ENCODE peak calls at places on chromosomes 7 and 10, in nine cellular contexts. One of them, this sample, is unnamed.

GRCh38 chr7:87624628-87625027 is 3.6 kb upstream of the RUNDC3B start:
- DNase-seq in left lung: no peak
- DNase-seq in CD8-positive, alpha-beta T cell: no peak
- DNase-seq in brain microvascular endothelial cell: no peak
- DNase-seq in left ventricle myocardium inferior: no peak
- DNase-seq in kidney: no peak
- DNase-seq in esophagus squamous epithelium: no peak
- DNase-seq in CD8-positive, alpha-beta memory T cell: no peak
- DNase-seq in spleen: no peak
- DNase-seq in this sample: no peak

GRCh38 chr10:100934084-100934659 is 21.4 kb downstream of the SLF2 start:
- DNase-seq in left lung: no peak
- DNase-seq in CD8-positive, alpha-beta T cell: no peak
- DNase-seq in brain microvascular endothelial cell: no peak
- DNase-seq in left ventricle myocardium inferior: no peak
- DNase-seq in kidney: no peak
- DNase-seq in esophagus squamous epithelium: no peak
- DNase-seq in CD8-positive, alpha-beta memory T cell: no peak
- DNase-seq in spleen: no peak
- DNase-seq in this sample: no peak

GRCh38 chr7:108156897-108157605 is 26.9 kb upstream of the LAMB4 start:
- DNase-seq in left lung: no peak
- DNase-seq in CD8-positive, alpha-beta T cell: no peak
- DNase-seq in brain microvascular endothelial cell: no peak
- DNase-seq in left ventricle myocardium inferior: no peak
- DNase-seq in kidney: no peak
- DNase-seq in esophagus squamous epithelium: no peak
- DNase-seq in CD8-positive, alpha-beta memory T cell: no peak
- DNase-seq in spleen: no peak
- DNase-seq in this sample: no peak

GRCh38 chr7:107836237-107837144 is 33.5 kb upstream of the SLC26A3 start:
- DNase-seq in left lung: no peak
- DNase-seq in CD8-positive, alpha-beta T cell: no peak
- DNase-seq in brain microvascular endothelial cell: no peak
- DNase-seq in left ventricle myocardium inferior: no peak
- DNase-seq in kidney: no peak
- DNase-seq in esophagus squamous epithelium: no peak
- DNase-seq in CD8-positive, alpha-beta memory T cell: no peak
- DNase-seq in spleen: no peak
- DNase-seq in this sample: no peak

GRCh38 chr10:129321727-129322126 is 145.3 kb upstream of the MGMT start:
- DNase-seq in left lung: no peak
- DNase-seq in CD8-positive, alpha-beta T cell: no peak
- DNase-seq in brain microvascular endothelial cell: no peak
- DNase-seq in left ventricle myocardium inferior: no peak
- DNase-seq in kidney: no peak
- DNase-seq in esophagus squamous epithelium: no peak
- DNase-seq in CD8-positive, alpha-beta memory T cell: no peak
- DNase-seq in spleen: no peak
- DNase-seq in this sample: no peak

GRCh38 chr10:127801302-127801701 is 64.3 kb downstream of the FOXI2 start:
- DNase-seq in left lung: no peak
- DNase-seq in CD8-positive, alpha-beta T cell: no peak
- DNase-seq in brain microvascular endothelial cell: no peak
- DNase-seq in left ventricle myocardium inferior: no peak
- DNase-seq in kidney: no peak
- DNase-seq in esophagus squamous epithelium: no peak
- DNase-seq in CD8-positive, alpha-beta memory T cell: no peak
- DNase-seq in spleen: no peak
- DNase-seq in this sample: no peak

GRCh38 chr10:11647676-11648075 is 36.2 kb upstream of the USP6NL start:
- DNase-seq in left lung: no peak
- DNase-seq in CD8-positive, alpha-beta T cell: no peak
- DNase-seq in brain microvascular endothelial cell: no peak
- DNase-seq in left ventricle myocardium inferior: no peak
- DNase-seq in kidney: no peak
- DNase-seq in esophagus squamous epithelium: no peak
- DNase-seq in CD8-positive, alpha-beta memory T cell: no peak
- DNase-seq in spleen: no peak
- DNase-seq in this sample: no peak

GRCh38 chr7:151244156-151244870 is 4.2 kb downstream of the SMARCD3 start:
- DNase-seq in left lung: no peak
- DNase-seq in CD8-positive, alpha-beta T cell: peak; percentile 67
- DNase-seq in brain microvascular endothelial cell: peak; percentile 52
- DNase-seq in left ventricle myocardium inferior: no peak
- DNase-seq in kidney: peak; percentile 60
- DNase-seq in esophagus squamous epithelium: no peak
- DNase-seq in CD8-positive, alpha-beta memory T cell: peak; percentile 53
- DNase-seq in spleen: peak; percentile 72
- DNase-seq in this sample: peak; percentile 31

GRCh38 chr7:76506081-76506440 is 4.3 kb upstream of the UPK3B start:
- DNase-seq in left lung: peak; percentile 43
- DNase-seq in CD8-positive, alpha-beta T cell: no peak
- DNase-seq in brain microvascular endothelial cell: no peak
- DNase-seq in left ventricle myocardium inferior: no peak
- DNase-seq in kidney: peak; percentile 16
- DNase-seq in esophagus squamous epithelium: no peak
- DNase-seq in CD8-positive, alpha-beta memory T cell: no peak
- DNase-seq in spleen: no peak
- DNase-seq in this sample: no peak

GRCh38 chr7:101819913-101820522 is 2.6 kb downstream of the CUX1 start:
- DNase-seq in left lung: no peak
- DNase-seq in CD8-positive, alpha-beta T cell: no peak
- DNase-seq in brain microvascular endothelial cell: no peak
- DNase-seq in left ventricle myocardium inferior: no peak
- DNase-seq in kidney: no peak
- DNase-seq in esophagus squamous epithelium: no peak
- DNase-seq in CD8-positive, alpha-beta memory T cell: no peak
- DNase-seq in spleen: no peak
- DNase-seq in this sample: no peak

GRCh38 chr10:52436664-52437063 is 122.6 kb downstream of the DKK1 start:
- DNase-seq in left lung: no peak
- DNase-seq in CD8-positive, alpha-beta T cell: no peak
- DNase-seq in brain microvascular endothelial cell: no peak
- DNase-seq in left ventricle myocardium inferior: no peak
- DNase-seq in kidney: no peak
- DNase-seq in esophagus squamous epithelium: no peak
- DNase-seq in CD8-positive, alpha-beta memory T cell: no peak
- DNase-seq in spleen: no peak
- DNase-seq in this sample: no peak

GRCh38 chr7:20238268-20238753 is 21.1 kb upstream of the MACC1 start:
- DNase-seq in left lung: no peak
- DNase-seq in CD8-positive, alpha-beta T cell: no peak
- DNase-seq in brain microvascular endothelial cell: no peak
- DNase-seq in left ventricle myocardium inferior: no peak
- DNase-seq in kidney: no peak
- DNase-seq in esophagus squamous epithelium: no peak
- DNase-seq in CD8-positive, alpha-beta memory T cell: no peak
- DNase-seq in spleen: no peak
- DNase-seq in this sample: no peak

GRCh38 chr7:130844811-130845580 is 111.0 kb upstream of the KLF14 start:
- DNase-seq in left lung: no peak
- DNase-seq in CD8-positive, alpha-beta T cell: no peak
- DNase-seq in brain microvascular endothelial cell: peak; percentile 64
- DNase-seq in left ventricle myocardium inferior: no peak
- DNase-seq in kidney: no peak
- DNase-seq in esophagus squamous epithelium: no peak
- DNase-seq in CD8-positive, alpha-beta memory T cell: no peak
- DNase-seq in spleen: no peak
- DNase-seq in this sample: peak; percentile 87

GRCh38 chr7:27165089-27165654 is at the start of gene HOXA9:
- DNase-seq in left lung: peak; percentile 88
- DNase-seq in CD8-positive, alpha-beta T cell: no peak
- DNase-seq in brain microvascular endothelial cell: no peak
- DNase-seq in left ventricle myocardium inferior: peak; percentile 32
- DNase-seq in kidney: peak; percentile 96
- DNase-seq in esophagus squamous epithelium: no peak
- DNase-seq in CD8-positive, alpha-beta memory T cell: no peak
- DNase-seq in spleen: peak; percentile 87
- DNase-seq in this sample: peak; percentile 93

GRCh38 chr10:124323145-124323725 is 95.5 kb downstream of the OAT start:
- DNase-seq in left lung: no peak
- DNase-seq in CD8-positive, alpha-beta T cell: no peak
- DNase-seq in brain microvascular endothelial cell: peak; percentile 37
- DNase-seq in left ventricle myocardium inferior: no peak
- DNase-seq in kidney: no peak
- DNase-seq in esophagus squamous epithelium: no peak
- DNase-seq in CD8-positive, alpha-beta memory T cell: no peak
- DNase-seq in spleen: peak; percentile 59
- DNase-seq in this sample: no peak

GRCh38 chr7:35828817-35829216 is 28.0 kb downstream of the SEPTIN7 start:
- DNase-seq in left lung: no peak
- DNase-seq in CD8-positive, alpha-beta T cell: no peak
- DNase-seq in brain microvascular endothelial cell: no peak
- DNase-seq in left ventricle myocardium inferior: no peak
- DNase-seq in kidney: no peak
- DNase-seq in esophagus squamous epithelium: no peak
- DNase-seq in CD8-positive, alpha-beta memory T cell: no peak
- DNase-seq in spleen: no peak
- DNase-seq in this sample: no peak

GRCh38 chr7:128178611-128179010 is 62.5 kb upstream of the LEP start:
- DNase-seq in left lung: no peak
- DNase-seq in CD8-positive, alpha-beta T cell: no peak
- DNase-seq in brain microvascular endothelial cell: no peak
- DNase-seq in left ventricle myocardium inferior: no peak
- DNase-seq in kidney: no peak
- DNase-seq in esophagus squamous epithelium: no peak
- DNase-seq in CD8-positive, alpha-beta memory T cell: no peak
- DNase-seq in spleen: no peak
- DNase-seq in this sample: no peak

GRCh38 chr10:24357344-24358021 is 148.5 kb downstream of the KIAA1217 start:
- DNase-seq in left lung: no peak
- DNase-seq in CD8-positive, alpha-beta T cell: no peak
- DNase-seq in brain microvascular endothelial cell: no peak
- DNase-seq in left ventricle myocardium inferior: no peak
- DNase-seq in kidney: no peak
- DNase-seq in esophagus squamous epithelium: no peak
- DNase-seq in CD8-positive, alpha-beta memory T cell: no peak
- DNase-seq in spleen: no peak
- DNase-seq in this sample: no peak

DNA sequence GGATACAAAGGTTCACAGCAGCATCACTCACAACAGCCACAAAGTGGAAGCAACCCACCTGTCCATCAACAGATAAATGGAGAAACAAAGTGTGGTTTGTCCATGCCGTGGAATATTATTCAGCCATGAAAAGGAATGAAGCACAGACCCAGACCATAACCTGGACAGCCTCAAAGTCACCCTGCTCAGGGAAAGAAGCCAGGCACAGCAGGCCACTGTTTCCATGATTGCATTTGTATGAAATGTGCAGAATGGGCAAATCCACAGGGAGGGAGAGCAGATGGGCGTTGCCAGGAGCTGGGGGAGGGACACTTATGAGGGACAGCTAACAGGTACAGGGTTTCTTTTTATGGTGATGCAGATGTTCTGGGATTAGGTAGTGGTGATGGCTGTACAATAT is 30.3 kb downstream of the FOXL3 start:
- DNase-seq in left lung: peak; percentile 17
- DNase-seq in CD8-positive, alpha-beta T cell: no peak
- DNase-seq in brain microvascular endothelial cell: no peak
- DNase-seq in left ventricle myocardium inferior: no peak
- DNase-seq in kidney: peak; percentile 38
- DNase-seq in esophagus squamous epithelium: no peak
- DNase-seq in CD8-positive, alpha-beta memory T cell: no peak
- DNase-seq in spleen: peak; percentile 33
- DNase-seq in this sample: no peak
- H3K4me3 ChIP-seq in left lung: no peak overlapping the region
- H3K4me3 ChIP-seq in CD8-positive, alpha-beta T cell: no peak overlapping the region
- H3K4me3 ChIP-seq in brain microvascular endothelial cell: no peak overlapping the region
- H3K4me3 ChIP-seq in left ventricle myocardium inferior: no peak overlapping the region
- H3K4me3 ChIP-seq in kidney: no peak overlapping the region
- H3K4me3 ChIP-seq in esophagus squamous epithelium: no peak overlapping the region
- H3K4me3 ChIP-seq in CD8-positive, alpha-beta memory T cell: no peak overlapping the region
- H3K4me3 ChIP-seq in spleen: no peak overlapping the region
- H3K4me3 ChIP-seq in this sample: no peak overlapping the region

GRCh38 chr7:40008218-40008815 is 58.3 kb downstream of the CDK13 start:
- DNase-seq in left lung: no peak
- DNase-seq in CD8-positive, alpha-beta T cell: no peak
- DNase-seq in brain microvascular endothelial cell: peak; percentile 6
- DNase-seq in left ventricle myocardium inferior: no peak
- DNase-seq in kidney: no peak
- DNase-seq in esophagus squamous epithelium: no peak
- DNase-seq in CD8-positive, alpha-beta memory T cell: no peak
- DNase-seq in spleen: no peak
- DNase-seq in this sample: no peak
- H3K27ac ChIP-seq in left lung: no peak overlapping the region
- H3K27ac ChIP-seq in CD8-positive, alpha-beta T cell: no peak overlapping the region
- H3K27ac ChIP-seq in brain microvascular endothelial cell: no peak overlapping the region
- H3K27ac ChIP-seq in left ventricle myocardium inferior: no peak overlapping the region
- H3K27ac ChIP-seq in kidney: no peak overlapping the region
- H3K27ac ChIP-seq in esophagus squamous epithelium: peak overlapping the region; percentile 77
- H3K27ac ChIP-seq in CD8-positive, alpha-beta memory T cell: no peak overlapping the region
- H3K27ac ChIP-seq in spleen: no peak overlapping the region
- H3K27ac ChIP-seq in this sample: no peak overlapping the region

GRCh38 chr10:93599335-93599734 is 1.7 kb downstream of the RBP4 start:
- DNase-seq in left lung: no peak
- DNase-seq in CD8-positive, alpha-beta T cell: no peak
- DNase-seq in brain microvascular endothelial cell: no peak
- DNase-seq in left ventricle myocardium inferior: no peak
- DNase-seq in kidney: no peak
- DNase-seq in esophagus squamous epithelium: no peak
- DNase-seq in CD8-positive, alpha-beta memory T cell: no peak
- DNase-seq in spleen: no peak
- DNase-seq in this sample: no peak

GRCh38 chr10:93599778-93600177 is 1.3 kb downstream of the RBP4 start:
- DNase-seq in left lung: no peak
- DNase-seq in CD8-positive, alpha-beta T cell: no peak
- DNase-seq in brain microvascular endothelial cell: no peak
- DNase-seq in left ventricle myocardium inferior: no peak
- DNase-seq in kidney: no peak
- DNase-seq in esophagus squamous epithelium: no peak
- DNase-seq in CD8-positive, alpha-beta memory T cell: no peak
- DNase-seq in spleen: no peak
- DNase-seq in this sample: no peak

GRCh38 chr10:93600446-93600860 is 582 bp downstream of the RBP4 start:
- DNase-seq in left lung: no peak
- DNase-seq in CD8-positive, alpha-beta T cell: no peak
- DNase-seq in brain microvascular endothelial cell: no peak
- DNase-seq in left ventricle myocardium inferior: no peak
- DNase-seq in kidney: no peak
- DNase-seq in esophagus squamous epithelium: no peak
- DNase-seq in CD8-positive, alpha-beta memory T cell: no peak
- DNase-seq in spleen: no peak
- DNase-seq in this sample: no peak

GRCh38 chr10:93601774-93602162 is 733 bp upstream of the RBP4 start:
- DNase-seq in left lung: no peak
- DNase-seq in CD8-positive, alpha-beta T cell: no peak
- DNase-seq in brain microvascular endothelial cell: no peak
- DNase-seq in left ventricle myocardium inferior: no peak
- DNase-seq in kidney: no peak
- DNase-seq in esophagus squamous epithelium: no peak
- DNase-seq in CD8-positive, alpha-beta memory T cell: no peak
- DNase-seq in spleen: no peak
- DNase-seq in this sample: no peak

GRCh38 chr10:93600861-93601773 is at the start of gene RBP4:
- DNase-seq in left lung: peak; percentile 78
- DNase-seq in CD8-positive, alpha-beta T cell: no peak
- DNase-seq in brain microvascular endothelial cell: peak; percentile 1
- DNase-seq in left ventricle myocardium inferior: no peak
- DNase-seq in kidney: peak; percentile 81
- DNase-seq in esophagus squamous epithelium: no peak
- DNase-seq in CD8-positive, alpha-beta memory T cell: no peak
- DNase-seq in spleen: no peak
- DNase-seq in this sample: no peak
- H3K4me3 ChIP-seq in left lung: peak within 1 kb of the TSS; percentile 31
- H3K4me3 ChIP-seq in CD8-positive, alpha-beta T cell: no peak within 1 kb of the TSS
- H3K4me3 ChIP-seq in brain microvascular endothelial cell: peak within 1 kb of the TSS; percentile 38
- H3K4me3 ChIP-seq in left ventricle myocardium inferior: peak within 1 kb of the TSS; percentile 59
- H3K4me3 ChIP-seq in kidney: no peak within 1 kb of the TSS
- H3K4me3 ChIP-seq in esophagus squamous epithelium: peak within 1 kb of the TSS; percentile 12
- H3K4me3 ChIP-seq in CD8-positive, alpha-beta memory T cell: no peak within 1 kb of the TSS
- H3K4me3 ChIP-seq in spleen: peak within 1 kb of the TSS; percentile 22
- H3K4me3 ChIP-seq in this sample: peak within 1 kb of the TSS; percentile 23

GRCh38 chr10:86862786-86863185 is 94.6 kb downstream of the MMRN2 start:
- DNase-seq in left lung: no peak
- DNase-seq in CD8-positive, alpha-beta T cell: no peak
- DNase-seq in brain microvascular endothelial cell: no peak
- DNase-seq in left ventricle myocardium inferior: no peak
- DNase-seq in kidney: no peak
- DNase-seq in esophagus squamous epithelium: no peak
- DNase-seq in CD8-positive, alpha-beta memory T cell: no peak
- DNase-seq in spleen: no peak
- DNase-seq in this sample: no peak
- H3K27ac ChIP-seq in left lung: no peak overlapping the region
- H3K27ac ChIP-seq in CD8-positive, alpha-beta T cell: no peak overlapping the region
- H3K27ac ChIP-seq in brain microvascular endothelial cell: no peak overlapping the region
- H3K27ac ChIP-seq in left ventricle myocardium inferior: peak overlapping the region; percentile 26
- H3K27ac ChIP-seq in kidney: no peak overlapping the region
- H3K27ac ChIP-seq in esophagus squamous epithelium: no peak overlapping the region
- H3K27ac ChIP-seq in CD8-positive, alpha-beta memory T cell: no peak overlapping the region
- H3K27ac ChIP-seq in spleen: no peak overlapping the region
- H3K27ac ChIP-seq in this sample: no peak overlapping the region